ENCODE peak calls at places on chromosomes 4 and X, in five cellular contexts. One of them, this sample, is unnamed.

GRCh38 chr4:30436394-30436793 is 283.8 kb upstream of the PCDH7 start:
- DNase-seq in activated CD8-positive, alpha-beta T cell treated with anti-CD3 and anti-CD28 coated beads for 36 hours: no peak
- DNase-seq in bronchial epithelial cell: no peak
- DNase-seq in ovary: no peak
- DNase-seq in nephron progenitor cell: no peak
- DNase-seq in this sample: no peak

GRCh38 chr4:152106113-152106763 is 345.4 kb upstream of the GATB start:
- DNase-seq in bronchial epithelial cell: peak
- DNase-seq in nephron progenitor cell: no peak
- DNase-seq in activated CD8-positive, alpha-beta T cell treated with anti-CD3 and anti-CD28 coated beads for 36 hours: peak
- DNase-seq in ovary: peak
- DNase-seq in this sample: no peak

GRCh38 chrX:87160435-87161010 is 357.1 kb upstream of the KLHL4 start:
- DNase-seq in bronchial epithelial cell: no peak
- DNase-seq in ovary: no peak
- DNase-seq in nephron progenitor cell: no peak
- DNase-seq in activated CD8-positive, alpha-beta T cell treated with anti-CD3 and anti-CD28 coated beads for 36 hours: no peak
- DNase-seq in this sample: no peak

GRCh38 chrX:130772313-130773140 is 130.5 kb downstream of the ENOX2 start:
- DNase-seq in activated CD8-positive, alpha-beta T cell treated with anti-CD3 and anti-CD28 coated beads for 36 hours: no peak
- DNase-seq in bronchial epithelial cell: peak
- DNase-seq in nephron progenitor cell: no peak
- DNase-seq in ovary: no peak
- DNase-seq in this sample: no peak

GRCh38 chrX:9604908-9605306 is 140.0 kb downstream of the TBL1X start:
- DNase-seq in nephron progenitor cell: no peak
- DNase-seq in activated CD8-positive, alpha-beta T cell treated with anti-CD3 and anti-CD28 coated beads for 36 hours: no peak
- DNase-seq in bronchial epithelial cell: no peak
- DNase-seq in ovary: no peak
- DNase-seq in this sample: no peak

GRCh38 chrX:2829066-2829430 is 318 bp downstream of the GYG2 start:
- DNase-seq in activated CD8-positive, alpha-beta T cell treated with anti-CD3 and anti-CD28 coated beads for 36 hours: no peak
- DNase-seq in ovary: no peak
- DNase-seq in nephron progenitor cell: peak
- DNase-seq in bronchial epithelial cell: no peak
- DNase-seq in this sample: peak

GRCh38 chrX:135974279-135974856 is 580 bp upstream of the MMGT1 start:
- DNase-seq in activated CD8-positive, alpha-beta T cell treated with anti-CD3 and anti-CD28 coated beads for 36 hours: peak
- DNase-seq in bronchial epithelial cell: no peak
- DNase-seq in ovary: peak
- DNase-seq in nephron progenitor cell: peak
- DNase-seq in this sample: peak

GRCh38 chr4:15164571-15164970 is 162.3 kb downstream of the CPEB2 start:
- DNase-seq in nephron progenitor cell: no peak
- DNase-seq in bronchial epithelial cell: peak
- DNase-seq in ovary: no peak
- DNase-seq in activated CD8-positive, alpha-beta T cell treated with anti-CD3 and anti-CD28 coated beads for 36 hours: no peak
- DNase-seq in this sample: no peak

GRCh38 chr4:110514889-110515479 is 39.0 kb downstream of the ENPEP start:
- DNase-seq in activated CD8-positive, alpha-beta T cell treated with anti-CD3 and anti-CD28 coated beads for 36 hours: no peak
- DNase-seq in bronchial epithelial cell: peak
- DNase-seq in nephron progenitor cell: no peak
- DNase-seq in ovary: no peak
- DNase-seq in this sample: no peak

GRCh38 chrX:123422875-123423274 is 238.8 kb downstream of the GRIA3 start:
- DNase-seq in nephron progenitor cell: peak
- DNase-seq in ovary: peak
- DNase-seq in bronchial epithelial cell: peak
- DNase-seq in activated CD8-positive, alpha-beta T cell treated with anti-CD3 and anti-CD28 coated beads for 36 hours: no peak
- DNase-seq in this sample: peak

GRCh38 chr4:185925910-185926360 is 113.9 kb upstream of the SORBS2 start:
- DNase-seq in nephron progenitor cell: no peak
- DNase-seq in ovary: no peak
- DNase-seq in activated CD8-positive, alpha-beta T cell treated with anti-CD3 and anti-CD28 coated beads for 36 hours: no peak
- DNase-seq in bronchial epithelial cell: no peak
- DNase-seq in this sample: no peak

GRCh38 chr4:40502220-40502619 is 127.4 kb downstream of the RBM47 start:
- DNase-seq in nephron progenitor cell: no peak
- DNase-seq in activated CD8-positive, alpha-beta T cell treated with anti-CD3 and anti-CD28 coated beads for 36 hours: no peak
- DNase-seq in ovary: no peak
- DNase-seq in bronchial epithelial cell: no peak
- DNase-seq in this sample: no peak

GRCh38 chr4:53622739-53623151 is 31.5 kb upstream of the LNX1 start:
- DNase-seq in ovary: no peak
- DNase-seq in nephron progenitor cell: no peak
- DNase-seq in activated CD8-positive, alpha-beta T cell treated with anti-CD3 and anti-CD28 coated beads for 36 hours: no peak
- DNase-seq in bronchial epithelial cell: peak
- DNase-seq in this sample: no peak

GRCh38 chrX:15299945-15300851 is 15.2 kb downstream of the ASB11 start:
- DNase-seq in bronchial epithelial cell: no peak
- DNase-seq in nephron progenitor cell: no peak
- DNase-seq in ovary: no peak
- DNase-seq in activated CD8-positive, alpha-beta T cell treated with anti-CD3 and anti-CD28 coated beads for 36 hours: no peak
- DNase-seq in this sample: peak

GRCh38 chr4:165874799-165875371 is 1.8 kb downstream of the TLL1 start:
- DNase-seq in activated CD8-positive, alpha-beta T cell treated with anti-CD3 and anti-CD28 coated beads for 36 hours: peak
- DNase-seq in ovary: no peak
- DNase-seq in bronchial epithelial cell: peak
- DNase-seq in nephron progenitor cell: peak
- DNase-seq in this sample: peak

GRCh38 chr4:19375931-19376330 is 875.8 kb upstream of the SLIT2 start:
- DNase-seq in bronchial epithelial cell: no peak
- DNase-seq in ovary: no peak
- DNase-seq in activated CD8-positive, alpha-beta T cell treated with anti-CD3 and anti-CD28 coated beads for 36 hours: no peak
- DNase-seq in nephron progenitor cell: no peak
- DNase-seq in this sample: no peak

GRCh38 chr4:52824603-52825310 is 37.4 kb upstream of the RASL11B start:
- DNase-seq in activated CD8-positive, alpha-beta T cell treated with anti-CD3 and anti-CD28 coated beads for 36 hours: no peak
- DNase-seq in nephron progenitor cell: peak
- DNase-seq in bronchial epithelial cell: no peak
- DNase-seq in ovary: peak
- DNase-seq in this sample: no peak

GRCh38 chr4:187414716-187415115 is 580.9 kb upstream of the ZFP42 start:
- DNase-seq in ovary: no peak
- DNase-seq in activated CD8-positive, alpha-beta T cell treated with anti-CD3 and anti-CD28 coated beads for 36 hours: no peak
- DNase-seq in nephron progenitor cell: no peak
- DNase-seq in bronchial epithelial cell: no peak
- DNase-seq in this sample: no peak

GRCh38 chr4:106986486-106986885 is 49.6 kb downstream of the DKK2 start:
- DNase-seq in ovary: no peak
- DNase-seq in bronchial epithelial cell: peak
- DNase-seq in activated CD8-positive, alpha-beta T cell treated with anti-CD3 and anti-CD28 coated beads for 36 hours: no peak
- DNase-seq in nephron progenitor cell: no peak
- DNase-seq in this sample: no peak

GRCh38 chr4:7365472-7366179 is 69.1 kb downstream of the PSAPL1 start:
- DNase-seq in bronchial epithelial cell: no peak
- DNase-seq in activated CD8-positive, alpha-beta T cell treated with anti-CD3 and anti-CD28 coated beads for 36 hours: no peak
- DNase-seq in ovary: no peak
- DNase-seq in nephron progenitor cell: no peak
- DNase-seq in this sample: no peak

GRCh38 chr4:115972967-115973366 is 859.5 kb upstream of the NDST4 start:
- DNase-seq in ovary: no peak
- DNase-seq in activated CD8-positive, alpha-beta T cell treated with anti-CD3 and anti-CD28 coated beads for 36 hours: no peak
- DNase-seq in nephron progenitor cell: no peak
- DNase-seq in bronchial epithelial cell: no peak
- DNase-seq in this sample: no peak

GRCh38 chr4:75907956-75908355 is 5.7 kb upstream of the PPEF2 start:
- DNase-seq in nephron progenitor cell: no peak
- DNase-seq in activated CD8-positive, alpha-beta T cell treated with anti-CD3 and anti-CD28 coated beads for 36 hours: no peak
- DNase-seq in ovary: no peak
- DNase-seq in bronchial epithelial cell: no peak
- DNase-seq in this sample: no peak

GRCh38 chr4:5711479-5712184 is 631 bp downstream of the EVC start:
- DNase-seq in nephron progenitor cell: peak
- DNase-seq in ovary: no peak
- DNase-seq in bronchial epithelial cell: peak
- DNase-seq in activated CD8-positive, alpha-beta T cell treated with anti-CD3 and anti-CD28 coated beads for 36 hours: peak
- DNase-seq in this sample: peak
- TF ChIP-seq CTCF in nephron progenitor cell: no peak
- TF ChIP-seq CTCF in ovary: no peak
- TF ChIP-seq CTCF in bronchial epithelial cell: no peak
- TF ChIP-seq CTCF in activated CD8-positive, alpha-beta T cell treated with anti-CD3 and anti-CD28 coated beads for 36 hours: no peak
- TF ChIP-seq CTCF in this sample: no peak

DNA sequence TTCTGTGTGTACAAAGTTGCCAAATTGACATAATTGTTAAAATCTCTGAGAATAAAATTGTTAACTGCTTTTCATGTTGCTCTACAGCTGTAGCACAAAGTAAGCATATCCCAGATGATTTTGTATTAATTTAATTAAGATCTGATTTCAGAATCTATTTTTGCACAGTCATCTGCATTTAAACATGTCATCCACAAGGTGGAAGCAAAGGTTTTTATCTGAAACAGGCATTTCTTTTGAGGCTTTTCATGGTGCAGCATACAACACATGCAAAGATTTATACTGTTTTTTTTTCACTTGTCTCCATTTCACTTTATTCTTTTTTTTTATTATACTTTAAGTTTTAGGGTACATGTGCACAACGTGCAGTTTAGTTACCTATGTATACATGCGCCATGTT is 51.2 kb downstream of the GC start:
- DNase-seq in ovary: no peak
- DNase-seq in activated CD8-positive, alpha-beta T cell treated with anti-CD3 and anti-CD28 coated beads for 36 hours: no peak
- DNase-seq in bronchial epithelial cell: peak
- DNase-seq in nephron progenitor cell: no peak
- DNase-seq in this sample: no peak
- TF ChIP-seq CTCF in ovary: no peak
- TF ChIP-seq CTCF in activated CD8-positive, alpha-beta T cell treated with anti-CD3 and anti-CD28 coated beads for 36 hours: no peak
- TF ChIP-seq CTCF in bronchial epithelial cell: peak
- TF ChIP-seq CTCF in nephron progenitor cell: peak
- TF ChIP-seq CTCF in this sample: peak

GRCh38 chrX:125505207-125505606 is 185.5 kb downstream of the TEX13C start:
- DNase-seq in bronchial epithelial cell: peak
- DNase-seq in ovary: no peak
- DNase-seq in nephron progenitor cell: no peak
- DNase-seq in activated CD8-positive, alpha-beta T cell treated with anti-CD3 and anti-CD28 coated beads for 36 hours: no peak
- DNase-seq in this sample: no peak

GRCh38 chrX:125507119-125507518 is 187.4 kb downstream of the TEX13C start:
- DNase-seq in bronchial epithelial cell: peak
- DNase-seq in ovary: no peak
- DNase-seq in activated CD8-positive, alpha-beta T cell treated with anti-CD3 and anti-CD28 coated beads for 36 hours: no peak
- DNase-seq in nephron progenitor cell: no peak
- DNase-seq in this sample: no peak

GRCh38 chrX:125503769-125504168 is 184.1 kb downstream of the TEX13C start:
- DNase-seq in bronchial epithelial cell: no peak
- DNase-seq in ovary: no peak
- DNase-seq in activated CD8-positive, alpha-beta T cell treated with anti-CD3 and anti-CD28 coated beads for 36 hours: no peak
- DNase-seq in nephron progenitor cell: no peak
- DNase-seq in this sample: no peak
- TF ChIP-seq CTCF in bronchial epithelial cell: no peak
- TF ChIP-seq CTCF in ovary: no peak
- TF ChIP-seq CTCF in activated CD8-positive, alpha-beta T cell treated with anti-CD3 and anti-CD28 coated beads for 36 hours: no peak
- TF ChIP-seq CTCF in nephron progenitor cell: no peak
- TF ChIP-seq CTCF in this sample: no peak

GRCh38 chrX:153568612-153569011 is 30.3 kb downstream of the CCNQ start:
- DNase-seq in ovary: no peak
- DNase-seq in activated CD8-positive, alpha-beta T cell treated with anti-CD3 and anti-CD28 coated beads for 36 hours: no peak
- DNase-seq in nephron progenitor cell: no peak
- DNase-seq in bronchial epithelial cell: no peak
- DNase-seq in this sample: no peak
- TF ChIP-seq CTCF in ovary: no peak
- TF ChIP-seq CTCF in activated CD8-positive, alpha-beta T cell treated with anti-CD3 and anti-CD28 coated beads for 36 hours: no peak
- TF ChIP-seq CTCF in nephron progenitor cell: no peak
- TF ChIP-seq CTCF in bronchial epithelial cell: no peak
- TF ChIP-seq CTCF in this sample: no peak

DNA sequence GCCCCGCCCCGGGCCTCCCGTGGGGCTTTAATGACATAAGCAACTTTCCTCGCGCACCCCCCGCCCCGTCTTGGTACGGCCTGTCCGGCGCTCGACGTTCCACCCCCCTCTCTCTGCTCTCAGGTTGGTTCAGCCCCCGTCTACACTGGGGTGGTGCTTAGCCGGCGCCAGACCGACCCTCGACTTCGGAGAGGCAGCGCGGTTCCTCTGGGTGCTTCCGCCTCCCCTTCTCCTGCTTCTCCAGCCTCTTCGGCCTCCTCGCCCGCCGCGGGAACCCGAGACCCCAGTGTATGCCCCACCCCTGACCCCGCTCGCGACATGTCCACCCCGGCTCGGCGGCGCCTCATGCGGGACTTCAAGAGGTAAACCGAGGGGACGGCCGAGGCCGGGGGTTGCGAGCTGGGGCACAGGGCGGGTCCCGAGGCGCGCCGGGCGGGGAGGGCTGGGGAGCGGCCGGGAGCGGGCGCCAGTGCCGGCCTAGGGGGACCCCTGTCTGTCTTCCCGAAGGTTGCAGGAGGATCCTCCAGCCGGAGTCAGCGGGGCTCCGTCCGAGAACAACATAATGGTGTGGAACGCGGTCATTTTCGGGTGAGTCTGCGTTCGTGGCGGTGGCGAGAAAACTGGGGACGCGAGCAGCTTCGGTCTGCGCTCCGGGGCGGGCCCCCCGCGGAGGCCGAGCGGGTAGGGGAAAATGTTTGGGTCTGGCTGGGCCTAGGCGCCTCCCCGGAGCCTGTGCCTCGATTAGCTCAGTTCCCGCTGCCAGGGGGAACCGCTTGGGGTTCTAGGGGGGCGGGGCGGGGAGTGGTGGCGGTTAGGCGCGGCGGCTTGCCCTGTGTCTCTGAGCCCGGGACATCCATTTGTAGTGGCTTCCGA is at the start of gene UBE2A:
- DNase-seq in bronchial epithelial cell: peak
- DNase-seq in activated CD8-positive, alpha-beta T cell treated with anti-CD3 and anti-CD28 coated beads for 36 hours: peak
- DNase-seq in nephron progenitor cell: peak
- DNase-seq in ovary: peak
- DNase-seq in this sample: peak
- TF ChIP-seq CTCF in bronchial epithelial cell: peak
- TF ChIP-seq CTCF in activated CD8-positive, alpha-beta T cell treated with anti-CD3 and anti-CD28 coated beads for 36 hours: peak
- TF ChIP-seq CTCF in nephron progenitor cell: no peak
- TF ChIP-seq CTCF in ovary: peak
- TF ChIP-seq CTCF in this sample: peak

GRCh38 chrX:139759637-139760036 is 51.7 kb upstream of the MCF2 start:
- DNase-seq in ovary: no peak
- DNase-seq in activated CD8-positive, alpha-beta T cell treated with anti-CD3 and anti-CD28 coated beads for 36 hours: peak
- DNase-seq in bronchial epithelial cell: peak
- DNase-seq in nephron progenitor cell: peak
- DNase-seq in this sample: no peak
- TF ChIP-seq CTCF in ovary: no peak
- TF ChIP-seq CTCF in activated CD8-positive, alpha-beta T cell treated with anti-CD3 and anti-CD28 coated beads for 36 hours: no peak
- TF ChIP-seq CTCF in bronchial epithelial cell: peak
- TF ChIP-seq CTCF in nephron progenitor cell: peak
- TF ChIP-seq CTCF in this sample: peak

DNA sequence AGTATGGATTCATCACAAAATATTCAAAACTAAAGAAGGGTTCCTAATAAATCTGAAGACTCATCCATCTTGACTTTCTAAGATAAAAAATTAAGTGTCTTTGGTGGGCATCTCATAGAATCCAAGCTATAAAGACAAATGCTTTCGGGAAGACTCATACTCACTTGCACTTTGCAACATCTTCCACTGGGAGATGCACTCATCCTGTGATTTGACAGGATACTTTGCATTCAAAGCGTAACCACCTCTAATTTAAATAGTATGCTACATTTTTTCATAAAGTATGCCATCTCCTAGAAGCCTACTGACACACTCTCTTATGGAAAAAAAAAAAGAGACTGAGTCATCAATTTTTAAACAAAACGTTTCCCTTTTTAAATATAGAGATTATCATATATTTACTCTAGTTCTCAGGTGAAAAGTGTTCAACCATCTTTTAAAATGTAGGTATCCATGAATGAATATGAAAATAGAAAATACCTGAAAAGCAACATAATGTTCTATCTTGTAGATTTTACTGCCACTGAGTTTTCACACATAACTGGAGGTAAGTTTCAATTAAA is 119.6 kb downstream of the KLHL13 start:
- DNase-seq in bronchial epithelial cell: peak
- DNase-seq in ovary: no peak
- DNase-seq in nephron progenitor cell: no peak
- DNase-seq in activated CD8-positive, alpha-beta T cell treated with anti-CD3 and anti-CD28 coated beads for 36 hours: no peak
- DNase-seq in this sample: no peak
- TF ChIP-seq CTCF in bronchial epithelial cell: peak
- TF ChIP-seq CTCF in ovary: no peak
- TF ChIP-seq CTCF in nephron progenitor cell: no peak
- TF ChIP-seq CTCF in activated CD8-positive, alpha-beta T cell treated with anti-CD3 and anti-CD28 coated beads for 36 hours: no peak
- TF ChIP-seq CTCF in this sample: peak

GRCh38 chr4:73867783-73868182 is 1.4 kb upstream of the CXCL1 start:
- DNase-seq in nephron progenitor cell: no peak
- DNase-seq in bronchial epithelial cell: peak
- DNase-seq in activated CD8-positive, alpha-beta T cell treated with anti-CD3 and anti-CD28 coated beads for 36 hours: no peak
- DNase-seq in ovary: no peak
- DNase-seq in this sample: no peak
- TF ChIP-seq CTCF in nephron progenitor cell: no peak
- TF ChIP-seq CTCF in bronchial epithelial cell: peak
- TF ChIP-seq CTCF in activated CD8-positive, alpha-beta T cell treated with anti-CD3 and anti-CD28 coated beads for 36 hours: no peak
- TF ChIP-seq CTCF in ovary: no peak
- TF ChIP-seq CTCF in this sample: no peak